ENCODE peak calls at places on chromosomes 4 and X, in seven cellular contexts. W is epithelial cell of esophagus, L is retinal pigment epithelial cell, G is fibroblast of mammary gland, S is GM12878, B is colonic mucosa, Y is left lung. R is an unnamed sample.

GRCh38 chrX:46707274-46707965 is 51.5 kb downstream of the SLC9A7 start:
- DNase-seq in W (no peak), L (no peak), G (no peak), S (no peak), B (no peak), Y (no peak), R (no peak)

GRCh38 chrX:144801786-144802185 is 445.5 kb upstream of the SPANXN1 start:
- DNase-seq in W (no peak), L (no peak), G (peak), S (no peak), B (no peak), Y (no peak), R (peak)

GRCh38 chr4:10123227-10124101 is 6.9 kb upstream of the WDR1 start:
- DNase-seq in W (no peak), L (no peak), G (peak), S (no peak), B (peak), Y (no peak), R (peak)

GRCh38 chr4:41122309-41122708 is 92.0 kb downstream of the APBB2 start:
- DNase-seq in W (no peak), L (no peak), G (no peak), S (no peak), B (no peak), Y (no peak), R (no peak)

GRCh38 chrX:82362550-82362949 is 1145.5 kb upstream of the POU3F4 start:
- DNase-seq in W (no peak), L (no peak), G (no peak), S (no peak), B (no peak), Y (no peak), R (no peak)

GRCh38 chr4:76581276-76581675 is 146.2 kb downstream of the SHROOM3 start:
- DNase-seq in W (no peak), L (no peak), G (no peak), S (no peak), B (no peak), Y (no peak), R (no peak)

GRCh38 chr4:153573881-153574807 is 108.0 kb downstream of the TMEM131L start:
- DNase-seq in W (peak), L (peak), G (peak), S (no peak), B (peak), Y (peak), R (peak)

GRCh38 chr4:140069068-140069467 is 84.9 kb downstream of the MAML3 start:
- DNase-seq in W (peak), L (no peak), G (peak), S (no peak), B (no peak), Y (peak), R (peak)

GRCh38 chr4:102732678-102733445 is 27.9 kb downstream of the MANBA start:
- DNase-seq in W (no peak), L (no peak), G (no peak), S (no peak), B (no peak), Y (no peak), R (no peak)

GRCh38 chr4:1871471-1872021 is 353 bp downstream of the NSD2 start:
- DNase-seq in W (no peak), L (no peak), G (no peak), S (no peak), B (peak), Y (peak), R (no peak)

GRCh38 chr4:143513314-143514211 is at the start of gene SMARCA5:
- DNase-seq in W (peak), L (peak), G (peak), S (peak), B (peak), Y (peak), R (peak)

GRCh38 chr4:143616771-143617170 is 83.7 kb downstream of the FREM3 start:
- DNase-seq in W (peak), L (no peak), G (peak), S (peak), B (no peak), Y (no peak), R (peak)

GRCh38 chrX:47321386-47321785 is 49.0 kb upstream of the ZNF157 start:
- DNase-seq in W (peak), L (no peak), G (peak), S (no peak), B (no peak), Y (no peak), R (peak)

GRCh38 chr4:101197350-101197749 is 150.0 kb downstream of the PPP3CA start:
- DNase-seq in W (no peak), L (no peak), G (no peak), S (no peak), B (no peak), Y (no peak), R (no peak)

GRCh38 chr4:43234626-43235025 is 342.1 kb downstream of the GRXCR1 start:
- DNase-seq in W (no peak), L (no peak), G (no peak), S (no peak), B (no peak), Y (no peak), R (peak)

GRCh38 chr4:184028571-184028996 is 123.5 kb downstream of the STOX2 start:
- DNase-seq in W (no peak), L (no peak), G (no peak), S (no peak), B (no peak), Y (peak), R (no peak)

GRCh38 chr4:14338206-14338605 is 664.1 kb upstream of the CPEB2 start:
- DNase-seq in W (peak), L (no peak), G (peak), S (no peak), B (no peak), Y (no peak), R (peak)

GRCh38 chr4:165872443-165873297 is at the start of gene TLL1:
- DNase-seq in W (peak), L (no peak), G (peak), S (no peak), B (peak), Y (no peak), R (peak)

GRCh38 chr4:165875446-165875845 is 2.4 kb downstream of the TLL1 start:
- DNase-seq in W (no peak), L (no peak), G (no peak), S (no peak), B (no peak), Y (no peak), R (no peak)

GRCh38 chr4:165874072-165874798 is 1.2 kb downstream of the TLL1 start:
- DNase-seq in W (peak), L (no peak), G (no peak), S (no peak), B (no peak), Y (peak), R (peak)

GRCh38 chr4:165873298-165874071 is 448 bp downstream of the TLL1 start:
- DNase-seq in W (peak), L (no peak), G (peak), S (no peak), B (peak), Y (peak), R (peak)

DNA sequence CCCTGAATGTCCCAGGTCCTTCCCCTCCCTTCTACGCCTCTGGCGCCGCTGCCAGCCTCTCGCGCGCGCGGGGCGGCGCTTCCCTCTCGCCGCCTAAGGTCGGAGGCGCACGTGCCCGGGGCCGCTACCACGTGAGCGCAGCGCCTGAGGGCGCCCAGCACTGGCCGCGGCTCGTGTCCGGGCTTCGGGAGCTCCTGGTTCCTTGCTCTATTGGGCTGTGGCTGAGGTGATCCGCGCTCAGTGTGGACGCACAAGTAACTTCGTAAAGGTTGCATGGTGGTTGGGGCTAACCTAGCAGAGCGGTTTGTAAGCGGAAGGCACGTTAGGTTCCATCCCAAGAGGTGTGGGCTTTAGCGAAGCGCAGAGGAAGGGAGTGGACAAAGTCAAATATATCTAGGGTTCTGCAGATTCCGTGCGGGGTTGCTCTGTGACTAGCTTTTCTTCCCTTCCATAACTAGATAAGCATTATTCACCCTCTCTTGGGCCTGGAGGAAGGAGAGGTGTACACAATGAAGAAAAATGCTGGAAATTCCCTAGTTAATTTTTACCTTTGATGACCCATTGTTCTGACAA is 1.8 kb downstream of the TLL1 start:
- DNase-seq in W (peak), L (no peak), G (peak), S (no peak), B (peak), Y (peak), R (no peak)
- H3K4me3 ChIP-seq in W (peak), L (peak), G (peak), S (no peak), B (no peak), Y (peak), R (peak)

DNA sequence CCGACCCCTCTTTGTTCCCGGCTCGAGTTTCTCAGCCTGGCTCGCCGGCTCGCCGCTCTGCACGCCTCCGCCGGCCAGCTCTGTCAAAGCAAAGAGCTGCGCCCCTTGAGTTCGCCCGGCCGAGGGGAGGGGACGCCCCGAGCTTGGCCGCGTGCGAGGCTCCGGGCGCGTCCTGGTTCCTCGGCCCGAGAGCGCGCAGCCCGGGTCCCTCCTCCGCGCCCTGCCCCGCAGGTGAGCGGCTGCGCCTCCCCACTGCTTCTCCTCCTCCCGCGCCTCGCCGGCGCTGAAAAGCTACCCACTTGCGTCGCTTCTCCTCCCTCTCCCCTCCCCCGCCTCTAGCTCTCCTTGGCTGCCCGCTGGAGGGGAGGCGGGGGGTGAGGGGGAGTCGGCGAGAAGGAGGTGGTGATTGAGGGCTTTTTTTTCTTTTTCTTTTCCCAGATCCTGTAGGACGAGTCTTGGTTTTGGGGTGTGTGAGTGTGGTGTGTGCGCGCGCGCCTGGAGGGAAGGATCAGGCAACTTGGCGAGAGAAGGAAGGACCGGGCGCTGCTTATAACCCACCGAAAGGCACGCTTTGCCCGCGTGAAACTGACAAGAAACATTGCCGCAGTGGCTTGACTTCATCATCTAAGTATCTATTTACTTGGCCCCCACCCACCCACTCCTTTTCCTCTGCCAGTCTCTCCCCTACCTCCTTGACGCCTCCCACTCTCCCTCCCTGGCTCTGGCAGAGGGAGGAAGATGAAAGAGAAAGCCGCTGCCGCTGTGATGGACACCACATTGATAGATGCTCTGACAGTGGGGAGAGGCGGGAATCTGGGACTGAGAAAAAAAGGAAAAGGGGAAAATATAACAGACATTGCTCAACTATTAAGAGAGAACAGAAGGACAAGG is at the start of gene LEF1:
- DNase-seq in W (peak), L (no peak), G (peak), S (no peak), B (peak), Y (peak), R (peak)
- TF ChIP-seq CTCF in W (no peak), L (no peak), G (no peak), S (no peak), B (no peak), Y (no peak), R (no peak)

GRCh38 chr4:185682236-185682635 is 129.8 kb downstream of the SORBS2 start:
- DNase-seq in W (peak), L (no peak), G (peak), S (no peak), B (no peak), Y (no peak), R (peak)

GRCh38 chr4:185681604-185682003 is 130.4 kb downstream of the SORBS2 start:
- DNase-seq in W (no peak), L (no peak), G (no peak), S (no peak), B (no peak), Y (no peak), R (no peak)

GRCh38 chr4:185679523-185679922 is 132.5 kb downstream of the SORBS2 start:
- DNase-seq in W (no peak), L (no peak), G (no peak), S (no peak), B (no peak), Y (no peak), R (no peak)

GRCh38 chr4:185683222-185683621 is 128.8 kb downstream of the SORBS2 start:
- DNase-seq in W (no peak), L (no peak), G (no peak), S (no peak), B (no peak), Y (no peak), R (no peak)

GRCh38 chr4:185680617-185681016 is 131.4 kb downstream of the SORBS2 start:
- DNase-seq in W (no peak), L (no peak), G (no peak), S (no peak), B (no peak), Y (no peak), R (no peak)
- H3K4me3 ChIP-seq in W (no peak), L (no peak), G (no peak), S (no peak), B (no peak), Y (no peak), R (no peak)

DNA sequence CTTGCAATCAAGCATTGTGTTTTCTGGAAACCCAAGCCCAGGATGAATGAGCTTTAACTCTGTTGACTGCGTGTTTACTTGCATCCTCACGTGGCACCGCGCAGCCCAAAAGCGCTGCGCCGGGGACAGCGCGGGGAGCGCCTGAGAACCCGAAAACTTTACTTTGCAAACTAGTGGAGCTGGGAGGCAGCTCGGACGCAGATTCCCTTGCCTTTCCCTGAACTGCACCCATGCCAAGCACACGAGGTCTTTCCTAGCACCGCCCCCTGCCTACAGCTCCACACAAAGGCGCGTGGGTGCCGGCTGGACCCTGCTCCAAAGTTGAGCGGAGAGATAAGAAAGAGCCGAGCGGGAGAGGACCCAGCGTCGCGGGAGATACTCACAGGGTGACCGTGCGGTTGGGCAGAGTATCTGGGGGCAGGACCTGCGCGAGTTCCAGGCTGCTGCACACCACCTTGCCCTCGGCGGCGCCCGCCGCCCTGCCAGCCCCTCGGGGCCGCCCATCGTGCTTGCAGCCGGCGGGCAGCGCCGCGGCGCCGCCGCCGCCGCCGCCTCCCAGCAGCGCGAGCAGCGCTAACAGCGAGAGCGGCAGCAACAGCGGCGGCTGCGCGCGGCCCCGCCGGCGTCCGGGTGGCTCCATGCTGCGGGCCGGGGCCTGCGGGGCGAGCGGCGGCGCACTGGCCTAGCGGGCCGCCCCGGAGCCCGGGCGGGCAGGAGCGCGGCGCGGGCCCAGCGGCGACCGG is 550 bp downstream of the ADGRA3 start:
- DNase-seq in W (peak), L (peak), G (peak), S (no peak), B (peak), Y (peak), R (peak)
- TF ChIP-seq CTCF in W (peak), L (peak), G (no peak), S (no peak), B (no peak), Y (no peak), R (no peak)

GRCh38 chr4:17283832-17284231 is 228.1 kb downstream of the QDPR start:
- DNase-seq in W (no peak), L (no peak), G (no peak), S (no peak), B (no peak), Y (no peak), R (no peak)

GRCh38 chr4:17283251-17283650 is 228.6 kb downstream of the QDPR start:
- DNase-seq in W (no peak), L (no peak), G (no peak), S (no peak), B (no peak), Y (no peak), R (no peak)

GRCh38 chr4:17284323-17285175 is 227.3 kb downstream of the QDPR start:
- DNase-seq in W (no peak), L (no peak), G (no peak), S (no peak), B (no peak), Y (no peak), R (peak)

GRCh38 chr4:17285747-17286146 is 226.1 kb downstream of the QDPR start:
- DNase-seq in W (no peak), L (no peak), G (no peak), S (no peak), B (no peak), Y (no peak), R (peak)

DNA sequence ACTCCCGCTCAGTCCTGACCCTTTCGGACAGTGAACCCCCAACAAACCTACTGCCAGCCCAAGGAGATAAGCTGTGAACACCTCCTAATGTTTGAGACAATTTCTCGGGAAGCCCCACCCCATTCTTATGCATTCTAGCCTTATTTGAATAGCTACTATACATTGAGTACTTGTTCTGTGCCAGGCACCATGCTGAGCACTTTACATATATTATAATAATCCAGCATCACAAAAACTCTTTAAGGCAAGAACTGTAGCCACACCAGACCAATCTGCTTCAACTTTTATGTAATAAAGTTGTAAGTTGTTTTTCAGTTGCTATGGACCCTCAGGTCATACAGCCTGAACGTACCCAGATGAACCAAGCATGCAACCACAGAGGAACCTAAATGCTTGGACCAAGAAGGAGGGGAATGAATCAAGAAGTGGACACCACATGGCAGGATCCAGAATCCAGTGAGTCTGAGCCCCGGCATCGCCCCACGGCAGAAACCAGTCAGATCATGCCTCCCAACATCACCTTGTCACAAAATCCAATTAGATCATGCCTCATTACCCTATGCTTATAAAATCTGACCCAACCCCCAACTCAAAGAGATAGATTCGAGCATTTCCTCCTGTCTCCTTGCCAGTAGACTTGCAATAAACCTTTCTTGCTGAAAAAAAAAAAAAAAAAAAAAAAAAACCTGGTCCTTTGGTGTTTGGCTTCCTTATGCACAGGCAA is 225.0 kb downstream of the QDPR start:
- DNase-seq in W (no peak), L (no peak), G (no peak), S (no peak), B (no peak), Y (no peak), R (no peak)
- H3K4me3 ChIP-seq in W (no peak), L (no peak), G (no peak), S (no peak), B (no peak), Y (no peak), R (no peak)

GRCh38 chrX:68238568-68238967 is 194.7 kb downstream of the OPHN1 start:
- DNase-seq in W (peak), L (no peak), G (no peak), S (no peak), B (no peak), Y (no peak), R (no peak)
- TF ChIP-seq CTCF in W (peak), L (peak), G (peak), S (peak), B (peak), Y (peak), R (peak)

GRCh38 chrX:130082244-130083106 is 27.8 kb downstream of the ELF4 start:
- DNase-seq in W (no peak), L (no peak), G (no peak), S (no peak), B (no peak), Y (peak), R (peak)

GRCh38 chrX:130083107-130083490 is 27.2 kb downstream of the ELF4 start:
- DNase-seq in W (no peak), L (no peak), G (no peak), S (no peak), B (no peak), Y (no peak), R (no peak)

GRCh38 chrX:130084651-130085237 is 25.6 kb downstream of the ELF4 start:
- DNase-seq in W (no peak), L (no peak), G (no peak), S (peak), B (no peak), Y (no peak), R (no peak)

GRCh38 chrX:130085551-130085986 is 24.7 kb downstream of the ELF4 start:
- DNase-seq in W (no peak), L (no peak), G (no peak), S (no peak), B (no peak), Y (no peak), R (no peak)

GRCh38 chrX:130083656-130084382 is 26.5 kb downstream of the ELF4 start:
- DNase-seq in W (no peak), L (no peak), G (no peak), S (no peak), B (no peak), Y (peak), R (no peak)
- H3K4me3 ChIP-seq in W (no peak), L (no peak), G (no peak), S (peak), B (no peak), Y (no peak), R (no peak)

DNA sequence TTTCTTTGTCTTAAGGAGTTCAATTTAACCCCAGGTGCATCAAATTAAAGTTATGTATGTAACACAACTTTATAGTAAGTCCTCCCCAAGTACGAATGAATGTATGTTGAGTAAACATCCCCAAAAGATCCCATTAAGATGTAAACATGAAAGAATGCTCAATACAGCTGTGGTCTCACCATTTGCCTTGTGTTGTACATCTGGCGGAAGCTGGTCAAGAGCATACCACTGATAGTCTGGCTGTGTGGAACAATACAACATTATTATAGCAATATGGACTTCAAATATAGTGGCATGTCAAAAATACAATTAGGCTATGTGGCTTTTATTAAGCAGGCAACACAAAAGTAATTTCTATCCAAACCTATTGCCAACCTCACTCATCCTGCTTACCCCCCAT is 25.7 kb downstream of the TNIP3 start:
- DNase-seq in W (no peak), L (no peak), G (no peak), S (no peak), B (no peak), Y (no peak), R (no peak)
- TF ChIP-seq CTCF in W (no peak), L (no peak), G (no peak), S (no peak), B (no peak), Y (no peak), R (no peak)